ENCODE peak calls at places on chromosomes 5 and 9, in four cellular contexts. K, A, V and B are unnamed samples.
A peak's percentile ranks its signal among the peaks of the same experiment; 100 is the strongest.

GRCh38 chr5:127838661-127839060 is 135.5 kb downstream of the CCDC192 start:
- DNase-seq in K (peak; percentile 48), V (no peak), A (no peak), B (no peak)

GRCh38 chr5:121380066-121380465 is 471.6 kb upstream of the FTMT start:
- DNase-seq in A (no peak), K (no peak), V (no peak), B (no peak)

GRCh38 chr5:150503386-150503785 is 4.5 kb upstream of the NDST1 start:
- DNase-seq in V (no peak), A (no peak), K (no peak), B (no peak)

GRCh38 chr5:137039939-137040515 is 459.1 kb downstream of the SPOCK1 start:
- DNase-seq in A (no peak), K (no peak), V (no peak), B (no peak)

GRCh38 chr9:36842560-36843530 is 191.2 kb downstream of the PAX5 start:
- DNase-seq in V (no peak), K (no peak), A (no peak), B (no peak)

GRCh38 chr5:55601209-55601618 is 66.5 kb upstream of the PLPP1 start:
- DNase-seq in A (no peak), V (no peak), K (peak; percentile 94), B (no peak)

GRCh38 chr9:4604678-4605095 is 57.4 kb upstream of the PLPP6 start:
- DNase-seq in K (peak; percentile 74), A (peak; percentile 54), V (peak; percentile 32), B (peak; percentile 30)

GRCh38 chr5:146805099-146805498 is 73.5 kb downstream of the PPP2R2B start:
- DNase-seq in K (peak; percentile 58), A (no peak), V (no peak), B (no peak)

GRCh38 chr5:149284501-149284900 is 12.8 kb downstream of the AFAP1L1 start:
- DNase-seq in V (no peak), A (no peak), K (peak; percentile 81), B (no peak)

DNA sequence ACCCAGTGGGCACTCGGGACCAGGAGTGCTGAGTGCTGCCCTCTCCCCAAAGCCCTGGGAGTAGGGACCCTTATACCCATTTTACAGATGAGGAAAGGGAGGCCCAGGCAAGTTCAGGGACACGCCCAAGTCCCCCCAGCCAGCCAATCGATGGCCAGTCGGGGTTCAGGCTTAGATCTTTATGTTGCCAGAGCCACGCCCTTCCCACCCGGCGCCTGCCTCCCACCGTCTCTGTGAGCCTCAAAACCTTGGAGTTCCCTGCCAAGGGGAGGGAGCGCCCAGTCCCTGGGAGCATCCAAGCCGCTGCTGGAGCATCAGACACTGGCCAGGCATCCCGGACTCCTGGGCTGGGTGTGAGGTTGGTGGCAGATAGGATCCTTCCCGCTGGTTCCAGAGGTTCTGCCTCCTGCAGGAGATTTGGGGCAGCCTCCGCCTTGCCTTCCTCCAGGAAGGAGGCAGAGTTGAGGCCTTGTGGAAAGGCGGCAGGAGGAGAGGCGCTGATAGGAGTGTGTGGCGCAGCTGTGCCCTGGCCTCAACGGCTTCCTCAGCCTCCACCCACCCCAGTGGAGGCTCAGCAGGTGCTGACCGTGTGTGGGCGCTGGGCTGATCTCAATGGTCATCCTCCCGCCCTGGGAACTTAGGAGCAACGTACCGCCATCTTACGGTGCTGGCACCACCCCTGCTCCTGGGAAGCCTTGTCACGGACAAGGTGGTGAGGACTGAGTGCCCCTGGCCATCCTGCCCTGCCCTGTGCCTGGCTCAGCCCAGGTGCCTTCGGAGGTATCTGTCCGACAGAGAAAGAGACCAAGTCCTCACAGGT is 10.1 kb downstream of the NCS1 start:
- DNase-seq in V (no peak), K (no peak), A (no peak), B (no peak)
- TF ChIP-seq CTCF in V (no peak), K (no peak), A (no peak), B (no peak)

GRCh38 chr9:77224750-77225312 is 47.5 kb downstream of the VPS13A start:
- DNase-seq in A (no peak), V (no peak), K (peak; percentile 51), B (no peak)
- TF ChIP-seq CTCF in A (no peak), V (no peak), K (no peak), B (no peak)

GRCh38 chr5:155728857-155729683 is 597.9 kb upstream of the SGCD start:
- DNase-seq in K (peak; percentile 6), A (peak; percentile 9), V (no peak), B (peak; percentile 16)
- TF ChIP-seq CTCF in K (no peak), A (no peak), V (no peak), B (no peak)

GRCh38 chr5:74503-75109 is 17.4 kb upstream of the PLEKHG4B start:
- DNase-seq in K (no peak), V (no peak), A (no peak), B (no peak)

GRCh38 chr5:73768-74502 is 18.0 kb upstream of the PLEKHG4B start:
- DNase-seq in V (no peak), K (no peak), A (no peak), B (no peak)

GRCh38 chr5:75331-76320 is 16.3 kb upstream of the PLEKHG4B start:
- DNase-seq in A (no peak), K (no peak), V (no peak), B (no peak)

GRCh38 chr5:70491-70890 is 21.5 kb upstream of the PLEKHG4B start:
- DNase-seq in A (no peak), V (no peak), K (no peak), B (no peak)
- TF ChIP-seq CTCF in A (no peak), V (no peak), K (no peak), B (no peak)

GRCh38 chr9:18229992-18230676 is 243.8 kb upstream of the ADAMTSL1 start:
- DNase-seq in K (no peak), A (no peak), V (no peak), B (no peak)
- TF ChIP-seq CTCF in K (no peak), A (peak; percentile 11), V (no peak), B (no peak)

GRCh38 chr9:95316794-95317118 is 753 bp downstream of the FANCC start:
- DNase-seq in A (peak; percentile 52), K (peak; percentile 64), V (no peak), B (no peak)
- TF ChIP-seq CTCF in A (no peak), K (no peak), V (no peak), B (no peak)

GRCh38 chr5:176350416-176350815 is 11.1 kb downstream of the KIAA1191 start:
- DNase-seq in A (no peak), K (no peak), V (no peak), B (no peak)

GRCh38 chr5:176352116-176352878 is 9.3 kb downstream of the KIAA1191 start:
- DNase-seq in K (no peak), V (no peak), A (no peak), B (no peak)

GRCh38 chr5:176356179-176356566 is 5.4 kb downstream of the KIAA1191 start:
- DNase-seq in V (no peak), A (no peak), K (no peak), B (no peak)

GRCh38 chr5:176355400-176356178 is 6.0 kb downstream of the KIAA1191 start:
- DNase-seq in K (no peak), V (no peak), A (no peak), B (no peak)

DNA sequence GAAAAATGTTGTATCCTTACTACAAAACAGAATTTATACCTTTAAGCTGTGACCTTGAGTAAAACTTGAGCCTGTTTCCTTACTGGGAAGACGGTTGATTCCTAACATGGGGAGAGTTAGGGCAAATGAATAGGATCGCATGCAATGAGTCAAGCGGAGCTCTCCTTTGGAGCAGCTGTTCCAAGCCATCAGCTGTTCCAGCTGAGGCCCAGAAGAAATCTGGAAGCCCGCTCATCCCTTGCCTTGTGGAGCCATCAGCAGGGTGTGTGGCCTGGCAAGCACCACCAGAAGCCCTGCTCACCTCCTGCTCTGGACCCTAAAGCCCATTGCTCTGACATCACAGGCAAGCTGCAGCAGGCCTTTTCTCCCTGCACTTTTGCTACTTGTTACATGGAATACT is 8.0 kb downstream of the KIAA1191 start:
- DNase-seq in V (no peak), A (no peak), K (no peak), B (no peak)
- TF ChIP-seq CTCF in V (no peak), A (no peak), K (no peak), B (no peak)

DNA sequence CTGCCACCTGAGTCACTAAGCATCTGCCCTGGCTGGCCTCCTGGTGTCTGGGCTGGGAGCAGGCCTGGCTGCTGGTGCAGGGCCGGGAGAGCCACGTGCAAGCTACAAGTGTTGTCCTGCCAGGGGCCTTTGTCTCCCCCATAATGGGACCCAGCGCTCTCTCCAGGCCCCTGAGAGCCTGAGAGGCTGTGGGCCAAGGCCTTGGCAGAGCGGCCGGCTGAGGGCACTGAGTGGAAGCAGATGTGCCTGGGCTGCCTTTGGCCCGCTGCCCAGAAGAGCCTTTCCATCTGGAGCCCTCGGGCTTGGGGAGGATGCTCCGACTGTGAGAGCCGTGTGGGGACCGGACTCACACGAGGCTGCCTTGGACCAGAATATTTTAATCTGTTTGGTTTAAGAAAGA is 185.5 kb downstream of the RGS3 start:
- DNase-seq in K (peak; percentile 55), A (no peak), V (no peak), B (no peak)
- TF ChIP-seq CTCF in K (no peak), A (no peak), V (no peak), B (no peak)